ENCODE peak calls at places on chromosome 22, in seven cellular contexts. One of them, this sample, is unnamed.

GRCh38 chr22:50683086-50683993 is 10.7 kb downstream of the SHANK3 start:
- DNase-seq in T-cell: no peak
- DNase-seq in non-pigmented ciliary epithelial cell: no peak
- DNase-seq in heart left ventricle: peak
- DNase-seq in activated naive CD8-positive, alpha-beta T cell treated with anti-CD3 and anti-CD28 coated beads, Interleukin-2, amount 10 ng/mL, durations not matched to agents 7 days and 5 days: no peak
- DNase-seq in esophagus muscularis mucosa: no peak
- DNase-seq in sciatic nerve: peak
- DNase-seq in this sample: peak

GRCh38 chr22:48391820-48392219 is 1435.9 kb downstream of the BRD1 start:
- DNase-seq in activated naive CD8-positive, alpha-beta T cell treated with anti-CD3 and anti-CD28 coated beads, Interleukin-2, amount 10 ng/mL, durations not matched to agents 7 days and 5 days: no peak
- DNase-seq in heart left ventricle: no peak
- DNase-seq in non-pigmented ciliary epithelial cell: no peak
- DNase-seq in esophagus muscularis mucosa: peak
- DNase-seq in T-cell: no peak
- DNase-seq in sciatic nerve: no peak
- DNase-seq in this sample: no peak

GRCh38 chr22:49954354-49954753 is 6.2 kb upstream of the PIM3 start:
- DNase-seq in esophagus muscularis mucosa: no peak
- DNase-seq in sciatic nerve: no peak
- DNase-seq in heart left ventricle: peak
- DNase-seq in non-pigmented ciliary epithelial cell: no peak
- DNase-seq in T-cell: no peak
- DNase-seq in activated naive CD8-positive, alpha-beta T cell treated with anti-CD3 and anti-CD28 coated beads, Interleukin-2, amount 10 ng/mL, durations not matched to agents 7 days and 5 days: no peak
- DNase-seq in this sample: no peak

GRCh38 chr22:24423519-24424000 is 3.8 kb upstream of the ADORA2A start:
- DNase-seq in T-cell: no peak
- DNase-seq in heart left ventricle: peak
- DNase-seq in sciatic nerve: peak
- DNase-seq in activated naive CD8-positive, alpha-beta T cell treated with anti-CD3 and anti-CD28 coated beads, Interleukin-2, amount 10 ng/mL, durations not matched to agents 7 days and 5 days: peak
- DNase-seq in esophagus muscularis mucosa: no peak
- DNase-seq in non-pigmented ciliary epithelial cell: no peak
- DNase-seq in this sample: no peak

GRCh38 chr22:25555506-25556060 is 8.9 kb upstream of the GRK3 start:
- DNase-seq in non-pigmented ciliary epithelial cell: no peak
- DNase-seq in esophagus muscularis mucosa: no peak
- DNase-seq in sciatic nerve: no peak
- DNase-seq in activated naive CD8-positive, alpha-beta T cell treated with anti-CD3 and anti-CD28 coated beads, Interleukin-2, amount 10 ng/mL, durations not matched to agents 7 days and 5 days: no peak
- DNase-seq in heart left ventricle: no peak
- DNase-seq in T-cell: no peak
- DNase-seq in this sample: no peak

GRCh38 chr22:34080501-34080900 is 160.2 kb upstream of the LARGE1 start:
- DNase-seq in activated naive CD8-positive, alpha-beta T cell treated with anti-CD3 and anti-CD28 coated beads, Interleukin-2, amount 10 ng/mL, durations not matched to agents 7 days and 5 days: no peak
- DNase-seq in non-pigmented ciliary epithelial cell: no peak
- DNase-seq in heart left ventricle: no peak
- DNase-seq in sciatic nerve: no peak
- DNase-seq in esophagus muscularis mucosa: no peak
- DNase-seq in T-cell: no peak
- DNase-seq in this sample: no peak

GRCh38 chr22:49735411-49736311 is 92.0 kb downstream of the BRD1 start:
- DNase-seq in sciatic nerve: no peak
- DNase-seq in T-cell: no peak
- DNase-seq in heart left ventricle: no peak
- DNase-seq in non-pigmented ciliary epithelial cell: no peak
- DNase-seq in activated naive CD8-positive, alpha-beta T cell treated with anti-CD3 and anti-CD28 coated beads, Interleukin-2, amount 10 ng/mL, durations not matched to agents 7 days and 5 days: no peak
- DNase-seq in esophagus muscularis mucosa: no peak
- DNase-seq in this sample: peak

GRCh38 chr22:25403284-25403606 is 161.2 kb upstream of the GRK3 start:
- DNase-seq in activated naive CD8-positive, alpha-beta T cell treated with anti-CD3 and anti-CD28 coated beads, Interleukin-2, amount 10 ng/mL, durations not matched to agents 7 days and 5 days: peak
- DNase-seq in sciatic nerve: no peak
- DNase-seq in esophagus muscularis mucosa: no peak
- DNase-seq in non-pigmented ciliary epithelial cell: no peak
- DNase-seq in T-cell: no peak
- DNase-seq in heart left ventricle: no peak
- DNase-seq in this sample: no peak

GRCh38 chr22:47388778-47389177 is 626.3 kb downstream of the TBC1D22A start:
- DNase-seq in heart left ventricle: peak
- DNase-seq in T-cell: no peak
- DNase-seq in sciatic nerve: no peak
- DNase-seq in non-pigmented ciliary epithelial cell: no peak
- DNase-seq in esophagus muscularis mucosa: no peak
- DNase-seq in activated naive CD8-positive, alpha-beta T cell treated with anti-CD3 and anti-CD28 coated beads, Interleukin-2, amount 10 ng/mL, durations not matched to agents 7 days and 5 days: no peak
- DNase-seq in this sample: no peak

GRCh38 chr22:37898441-37899181 is 7.5 kb upstream of the MICALL1 start:
- DNase-seq in non-pigmented ciliary epithelial cell: no peak
- DNase-seq in activated naive CD8-positive, alpha-beta T cell treated with anti-CD3 and anti-CD28 coated beads, Interleukin-2, amount 10 ng/mL, durations not matched to agents 7 days and 5 days: no peak
- DNase-seq in T-cell: no peak
- DNase-seq in esophagus muscularis mucosa: no peak
- DNase-seq in sciatic nerve: no peak
- DNase-seq in heart left ventricle: no peak
- DNase-seq in this sample: no peak

GRCh38 chr22:34975721-34976120 is 90.2 kb upstream of the ISX start:
- DNase-seq in esophagus muscularis mucosa: no peak
- DNase-seq in non-pigmented ciliary epithelial cell: no peak
- DNase-seq in heart left ventricle: no peak
- DNase-seq in T-cell: no peak
- DNase-seq in activated naive CD8-positive, alpha-beta T cell treated with anti-CD3 and anti-CD28 coated beads, Interleukin-2, amount 10 ng/mL, durations not matched to agents 7 days and 5 days: no peak
- DNase-seq in sciatic nerve: no peak
- DNase-seq in this sample: no peak

GRCh38 chr22:49764151-49764581 is 63.5 kb downstream of the BRD1 start:
- DNase-seq in activated naive CD8-positive, alpha-beta T cell treated with anti-CD3 and anti-CD28 coated beads, Interleukin-2, amount 10 ng/mL, durations not matched to agents 7 days and 5 days: peak
- DNase-seq in sciatic nerve: peak
- DNase-seq in T-cell: no peak
- DNase-seq in heart left ventricle: peak
- DNase-seq in non-pigmented ciliary epithelial cell: no peak
- DNase-seq in esophagus muscularis mucosa: no peak
- DNase-seq in this sample: peak

GRCh38 chr22:18005201-18005926 is 19.0 kb downstream of the MICAL3 start:
- DNase-seq in sciatic nerve: peak
- DNase-seq in activated naive CD8-positive, alpha-beta T cell treated with anti-CD3 and anti-CD28 coated beads, Interleukin-2, amount 10 ng/mL, durations not matched to agents 7 days and 5 days: no peak
- DNase-seq in heart left ventricle: no peak
- DNase-seq in T-cell: no peak
- DNase-seq in non-pigmented ciliary epithelial cell: no peak
- DNase-seq in esophagus muscularis mucosa: no peak
- DNase-seq in this sample: no peak

GRCh38 chr22:23536821-23537345 is 43.2 kb downstream of the IGLL1 start:
- DNase-seq in heart left ventricle: no peak
- DNase-seq in esophagus muscularis mucosa: no peak
- DNase-seq in T-cell: no peak
- DNase-seq in non-pigmented ciliary epithelial cell: no peak
- DNase-seq in sciatic nerve: no peak
- DNase-seq in activated naive CD8-positive, alpha-beta T cell treated with anti-CD3 and anti-CD28 coated beads, Interleukin-2, amount 10 ng/mL, durations not matched to agents 7 days and 5 days: no peak
- DNase-seq in this sample: no peak

GRCh38 chr22:41966607-41967240 is 2.5 kb upstream of the SEPTIN3 start:
- DNase-seq in heart left ventricle: no peak
- DNase-seq in non-pigmented ciliary epithelial cell: peak
- DNase-seq in T-cell: peak
- DNase-seq in activated naive CD8-positive, alpha-beta T cell treated with anti-CD3 and anti-CD28 coated beads, Interleukin-2, amount 10 ng/mL, durations not matched to agents 7 days and 5 days: no peak
- DNase-seq in esophagus muscularis mucosa: no peak
- DNase-seq in sciatic nerve: no peak
- DNase-seq in this sample: no peak

GRCh38 chr22:37043828-37044538 is 7.6 kb upstream of the KCTD17 start:
- DNase-seq in esophagus muscularis mucosa: no peak
- DNase-seq in sciatic nerve: no peak
- DNase-seq in non-pigmented ciliary epithelial cell: no peak
- DNase-seq in T-cell: no peak
- DNase-seq in heart left ventricle: peak
- DNase-seq in activated naive CD8-positive, alpha-beta T cell treated with anti-CD3 and anti-CD28 coated beads, Interleukin-2, amount 10 ng/mL, durations not matched to agents 7 days and 5 days: peak
- DNase-seq in this sample: no peak

GRCh38 chr22:46102159-46102558 is 48.2 kb upstream of the PPARA start:
- DNase-seq in esophagus muscularis mucosa: no peak
- DNase-seq in sciatic nerve: no peak
- DNase-seq in non-pigmented ciliary epithelial cell: no peak
- DNase-seq in heart left ventricle: no peak
- DNase-seq in T-cell: no peak
- DNase-seq in activated naive CD8-positive, alpha-beta T cell treated with anti-CD3 and anti-CD28 coated beads, Interleukin-2, amount 10 ng/mL, durations not matched to agents 7 days and 5 days: no peak
- DNase-seq in this sample: no peak